ENCODE peak calls at places on chromosomes 2 and 18, in nine cellular contexts. A, V, P, K, B, Y, N, W and Z are unnamed samples.

GRCh38 chr2:30446602-30447148 is 371 bp upstream of the LCLAT1 start:
- ATAC-seq in A (no peak), V (peak; percentile 28), P (no peak), K (no peak), B (no peak), Y (peak; percentile 8), N (no peak), W (no peak), Z (no peak)

GRCh38 chr2:218860950-218861381 is 1.4 kb downstream of the WNT6 start:
- ATAC-seq in A (peak; percentile 65), V (no peak), P (peak; percentile 28), K (peak; percentile 83), B (peak; percentile 26), Y (peak; percentile 85), N (peak; percentile 29), W (no peak), Z (no peak)

GRCh38 chr18:73261243-73261642 is 393.5 kb upstream of the NETO1 start:
- ATAC-seq in A (no peak), V (no peak), P (no peak), K (no peak), B (no peak), Y (no peak), N (no peak), W (no peak), Z (no peak)

GRCh38 chr2:162344617-162344950 is 652 bp downstream of the GCA start:
- ATAC-seq in A (peak; percentile 6), V (peak; percentile 13), P (no peak), K (no peak), B (peak; percentile 33), Y (no peak), N (no peak), W (no peak), Z (no peak)

GRCh38 chr2:66585616-66586015 is 150.7 kb downstream of the MEIS1 start:
- ATAC-seq in A (no peak), V (no peak), P (no peak), K (no peak), B (no peak), Y (no peak), N (no peak), W (no peak), Z (no peak)

GRCh38 chr18:10166164-10166807 is 252.5 kb downstream of the VAPA start:
- ATAC-seq in A (no peak), V (no peak), P (no peak), K (no peak), B (no peak), Y (no peak), N (no peak), W (no peak), Z (no peak)

GRCh38 chr2:134261398-134262131 is 7.7 kb downstream of the MGAT5 start:
- ATAC-seq in A (no peak), V (peak; percentile 65), P (no peak), K (peak; percentile 46), B (peak; percentile 64), Y (peak; percentile 59), N (no peak), W (no peak), Z (no peak)

GRCh38 chr2:178269825-178270224 is 75.5 kb downstream of the OSBPL6 start:
- ATAC-seq in A (no peak), V (no peak), P (no peak), K (peak; percentile 25), B (no peak), Y (peak; percentile 27), N (no peak), W (no peak), Z (no peak)

GRCh38 chr2:41160439-41160838 is 708.5 kb upstream of the SLC8A1 start:
- ATAC-seq in A (no peak), V (no peak), P (no peak), K (no peak), B (no peak), Y (no peak), N (no peak), W (peak; percentile 86), Z (peak; percentile 53)